ENCODE peak calls at places on chromosomes 3 and 15, in eight cellular contexts. One of them, this sample, is unnamed.

GRCh38 chr3:177443469-177443868 is 246.2 kb upstream of the TBL1XR1 start:
- DNase-seq in upper lobe of left lung: no peak
- DNase-seq in activated CD8-positive, alpha-beta memory T cell treated with anti-CD3 and anti-CD28 coated beads for 1 hour: no peak
- DNase-seq in fibroblast of villous mesenchyme: peak
- DNase-seq in HAP-1: no peak
- DNase-seq in stimulated activated CD4-positive, alpha-beta T cell treated with anti-CD3 and anti-CD28 coated beads, Interleukin-1b, Interleukin-23, amount 100 ng/mL, for 24 hours: no peak
- DNase-seq in T-helper 17 cell: no peak
- DNase-seq in EL: peak
- DNase-seq in this sample: no peak

GRCh38 chr3:49901351-49902339 is 2.0 kb downstream of the MST1R start:
- DNase-seq in upper lobe of left lung: no peak
- DNase-seq in activated CD8-positive, alpha-beta memory T cell treated with anti-CD3 and anti-CD28 coated beads for 1 hour: no peak
- DNase-seq in fibroblast of villous mesenchyme: peak
- DNase-seq in HAP-1: no peak
- DNase-seq in stimulated activated CD4-positive, alpha-beta T cell treated with anti-CD3 and anti-CD28 coated beads, Interleukin-1b, Interleukin-23, amount 100 ng/mL, for 24 hours: no peak
- DNase-seq in T-helper 17 cell: no peak
- DNase-seq in EL: no peak
- DNase-seq in this sample: no peak

GRCh38 chr3:55013145-55013544 is 85.3 kb upstream of the LRTM1 start:
- DNase-seq in upper lobe of left lung: no peak
- DNase-seq in activated CD8-positive, alpha-beta memory T cell treated with anti-CD3 and anti-CD28 coated beads for 1 hour: no peak
- DNase-seq in fibroblast of villous mesenchyme: peak
- DNase-seq in HAP-1: peak
- DNase-seq in stimulated activated CD4-positive, alpha-beta T cell treated with anti-CD3 and anti-CD28 coated beads, Interleukin-1b, Interleukin-23, amount 100 ng/mL, for 24 hours: no peak
- DNase-seq in T-helper 17 cell: no peak
- DNase-seq in EL: no peak
- DNase-seq in this sample: no peak

GRCh38 chr3:125108833-125109540 is 53.2 kb upstream of the HEG1 start:
- DNase-seq in upper lobe of left lung: no peak
- DNase-seq in activated CD8-positive, alpha-beta memory T cell treated with anti-CD3 and anti-CD28 coated beads for 1 hour: no peak
- DNase-seq in fibroblast of villous mesenchyme: peak
- DNase-seq in HAP-1: no peak
- DNase-seq in stimulated activated CD4-positive, alpha-beta T cell treated with anti-CD3 and anti-CD28 coated beads, Interleukin-1b, Interleukin-23, amount 100 ng/mL, for 24 hours: no peak
- DNase-seq in T-helper 17 cell: no peak
- DNase-seq in EL: peak
- DNase-seq in this sample: no peak

GRCh38 chr3:124928333-124929202 is 6.0 kb downstream of the MUC13 start:
- DNase-seq in upper lobe of left lung: no peak
- DNase-seq in activated CD8-positive, alpha-beta memory T cell treated with anti-CD3 and anti-CD28 coated beads for 1 hour: peak
- DNase-seq in fibroblast of villous mesenchyme: peak
- DNase-seq in HAP-1: peak
- DNase-seq in stimulated activated CD4-positive, alpha-beta T cell treated with anti-CD3 and anti-CD28 coated beads, Interleukin-1b, Interleukin-23, amount 100 ng/mL, for 24 hours: peak
- DNase-seq in T-helper 17 cell: peak
- DNase-seq in EL: peak
- DNase-seq in this sample: peak

GRCh38 chr3:99777210-99777549 is 40.5 kb upstream of the CMSS1 start:
- DNase-seq in upper lobe of left lung: no peak
- DNase-seq in activated CD8-positive, alpha-beta memory T cell treated with anti-CD3 and anti-CD28 coated beads for 1 hour: no peak
- DNase-seq in fibroblast of villous mesenchyme: no peak
- DNase-seq in HAP-1: no peak
- DNase-seq in stimulated activated CD4-positive, alpha-beta T cell treated with anti-CD3 and anti-CD28 coated beads, Interleukin-1b, Interleukin-23, amount 100 ng/mL, for 24 hours: no peak
- DNase-seq in T-helper 17 cell: no peak
- DNase-seq in EL: no peak
- DNase-seq in this sample: no peak

GRCh38 chr3:126124148-126124868 is 40.4 kb upstream of the SLC41A3 start:
- DNase-seq in upper lobe of left lung: no peak
- DNase-seq in activated CD8-positive, alpha-beta memory T cell treated with anti-CD3 and anti-CD28 coated beads for 1 hour: no peak
- DNase-seq in fibroblast of villous mesenchyme: no peak
- DNase-seq in HAP-1: peak
- DNase-seq in stimulated activated CD4-positive, alpha-beta T cell treated with anti-CD3 and anti-CD28 coated beads, Interleukin-1b, Interleukin-23, amount 100 ng/mL, for 24 hours: no peak
- DNase-seq in T-helper 17 cell: no peak
- DNase-seq in EL: no peak
- DNase-seq in this sample: peak

GRCh38 chr3:10228248-10228950 is 19.9 kb upstream of the TATDN2 start:
- DNase-seq in upper lobe of left lung: no peak
- DNase-seq in activated CD8-positive, alpha-beta memory T cell treated with anti-CD3 and anti-CD28 coated beads for 1 hour: no peak
- DNase-seq in fibroblast of villous mesenchyme: no peak
- DNase-seq in HAP-1: no peak
- DNase-seq in stimulated activated CD4-positive, alpha-beta T cell treated with anti-CD3 and anti-CD28 coated beads, Interleukin-1b, Interleukin-23, amount 100 ng/mL, for 24 hours: peak
- DNase-seq in T-helper 17 cell: no peak
- DNase-seq in EL: peak
- DNase-seq in this sample: no peak

GRCh38 chr3:71258116-71258515 is 325.4 kb downstream of the FOXP1 start:
- DNase-seq in upper lobe of left lung: no peak
- DNase-seq in activated CD8-positive, alpha-beta memory T cell treated with anti-CD3 and anti-CD28 coated beads for 1 hour: no peak
- DNase-seq in fibroblast of villous mesenchyme: peak
- DNase-seq in HAP-1: peak
- DNase-seq in stimulated activated CD4-positive, alpha-beta T cell treated with anti-CD3 and anti-CD28 coated beads, Interleukin-1b, Interleukin-23, amount 100 ng/mL, for 24 hours: no peak
- DNase-seq in T-helper 17 cell: no peak
- DNase-seq in EL: peak
- DNase-seq in this sample: no peak

GRCh38 chr15:65979316-65979715 is 110.0 kb downstream of the RAB11A start:
- DNase-seq in upper lobe of left lung: no peak
- DNase-seq in activated CD8-positive, alpha-beta memory T cell treated with anti-CD3 and anti-CD28 coated beads for 1 hour: no peak
- DNase-seq in fibroblast of villous mesenchyme: no peak
- DNase-seq in HAP-1: no peak
- DNase-seq in stimulated activated CD4-positive, alpha-beta T cell treated with anti-CD3 and anti-CD28 coated beads, Interleukin-1b, Interleukin-23, amount 100 ng/mL, for 24 hours: no peak
- DNase-seq in T-helper 17 cell: no peak
- DNase-seq in EL: peak
- DNase-seq in this sample: no peak

GRCh38 chr3:142180761-142181362 is 31.5 kb upstream of the TFDP2 start:
- DNase-seq in upper lobe of left lung: no peak
- DNase-seq in activated CD8-positive, alpha-beta memory T cell treated with anti-CD3 and anti-CD28 coated beads for 1 hour: peak
- DNase-seq in fibroblast of villous mesenchyme: peak
- DNase-seq in HAP-1: peak
- DNase-seq in stimulated activated CD4-positive, alpha-beta T cell treated with anti-CD3 and anti-CD28 coated beads, Interleukin-1b, Interleukin-23, amount 100 ng/mL, for 24 hours: no peak
- DNase-seq in T-helper 17 cell: no peak
- DNase-seq in EL: peak
- DNase-seq in this sample: peak

GRCh38 chr3:35724106-35724505 is 84.8 kb downstream of the ARPP21 start:
- DNase-seq in upper lobe of left lung: no peak
- DNase-seq in activated CD8-positive, alpha-beta memory T cell treated with anti-CD3 and anti-CD28 coated beads for 1 hour: no peak
- DNase-seq in fibroblast of villous mesenchyme: no peak
- DNase-seq in HAP-1: no peak
- DNase-seq in stimulated activated CD4-positive, alpha-beta T cell treated with anti-CD3 and anti-CD28 coated beads, Interleukin-1b, Interleukin-23, amount 100 ng/mL, for 24 hours: no peak
- DNase-seq in T-helper 17 cell: no peak
- DNase-seq in EL: no peak
- DNase-seq in this sample: no peak

GRCh38 chr3:9384141-9384828 is 13.1 kb upstream of the SETD5 start:
- DNase-seq in upper lobe of left lung: no peak
- DNase-seq in activated CD8-positive, alpha-beta memory T cell treated with anti-CD3 and anti-CD28 coated beads for 1 hour: no peak
- DNase-seq in fibroblast of villous mesenchyme: no peak
- DNase-seq in HAP-1: no peak
- DNase-seq in stimulated activated CD4-positive, alpha-beta T cell treated with anti-CD3 and anti-CD28 coated beads, Interleukin-1b, Interleukin-23, amount 100 ng/mL, for 24 hours: no peak
- DNase-seq in T-helper 17 cell: no peak
- DNase-seq in EL: no peak
- DNase-seq in this sample: no peak

This sample was measured in NCI-H526 treated with DMSO at 0.1 percent for 48 hours.